ENCODE peak calls at places on chromosomes 1 and 21, in nine cellular contexts. B, O, U, S, C, R, D, G and Z are unnamed samples.

GRCh38 chr1:69814926-69815325 is 247.2 kb downstream of the LRRC7 start:
- DNase-seq in B (no peak), O (no peak), U (peak), S (no peak), C (no peak), R (peak), D (no peak), G (no peak), Z (no peak)

GRCh38 chr21:32021319-32022027 is 148.7 kb downstream of the HUNK start:
- DNase-seq in B (no peak), O (no peak), U (no peak), S (no peak), C (no peak), R (no peak), D (no peak), G (peak), Z (no peak)

GRCh38 chr1:118960567-118961136 is 27.5 kb downstream of the TBX15 start:
- DNase-seq in B (no peak), O (no peak), U (no peak), S (no peak), C (no peak), R (peak), D (peak), G (no peak), Z (peak)

GRCh38 chr1:9746651-9747050 is 77.1 kb downstream of the CLSTN1 start:
- DNase-seq in B (no peak), O (no peak), U (no peak), S (no peak), C (no peak), R (no peak), D (no peak), G (no peak), Z (no peak)

GRCh38 chr1:212315907-212316306 is 30.7 kb downstream of the PPP2R5A start:
- DNase-seq in B (no peak), O (peak), U (peak), S (no peak), C (no peak), R (no peak), D (no peak), G (peak), Z (no peak)

GRCh38 chr21:32445101-32445500 is 32.6 kb downstream of the EVA1C start:
- DNase-seq in B (no peak), O (no peak), U (no peak), S (no peak), C (no peak), R (no peak), D (no peak), G (no peak), Z (no peak)

GRCh38 chr1:6962390-6962955 is 177.2 kb downstream of the CAMTA1 start:
- DNase-seq in B (no peak), O (no peak), U (no peak), S (peak), C (peak), R (no peak), D (peak), G (peak), Z (no peak)

GRCh38 chr1:29579821-29580425 is 343.6 kb downstream of the PTPRU start:
- DNase-seq in B (peak), O (no peak), U (no peak), S (no peak), C (no peak), R (no peak), D (no peak), G (no peak), Z (peak)

GRCh38 chr1:194052514-194053333 is 866.3 kb upstream of the B3GALT2 start:
- DNase-seq in B (no peak), O (peak), U (no peak), S (no peak), C (no peak), R (no peak), D (no peak), G (no peak), Z (no peak)

GRCh38 chr1:21165632-21166031 is 11.1 kb downstream of the EIF4G3 start:
- DNase-seq in B (no peak), O (no peak), U (no peak), S (no peak), C (no peak), R (no peak), D (no peak), G (no peak), Z (no peak)

GRCh38 chr1:23123528-23123927 is 45.1 kb downstream of the LUZP1 start:
- DNase-seq in B (no peak), O (no peak), U (no peak), S (no peak), C (no peak), R (no peak), D (no peak), G (no peak), Z (no peak)

GRCh38 chr1:233328661-233329498 is 1.4 kb downstream of the MAP3K21 start:
- DNase-seq in B (no peak), O (no peak), U (no peak), S (no peak), C (no peak), R (no peak), D (no peak), G (peak), Z (no peak)

GRCh38 chr1:230501845-230502244 is 75.7 kb upstream of the PGBD5 start:
- DNase-seq in B (no peak), O (no peak), U (no peak), S (no peak), C (no peak), R (no peak), D (no peak), G (no peak), Z (no peak)

GRCh38 chr1:24505816-24506215 is 3.2 kb downstream of the RCAN3 start:
- DNase-seq in B (no peak), O (no peak), U (no peak), S (no peak), C (no peak), R (no peak), D (no peak), G (no peak), Z (no peak)

GRCh38 chr21:46404306-46404705 is 54.4 kb upstream of the DIP2A start:
- DNase-seq in B (no peak), O (no peak), U (no peak), S (no peak), C (no peak), R (no peak), D (no peak), G (no peak), Z (no peak)

GRCh38 chr21:44013380-44014088 is 1.4 kb downstream of the TRAPPC10 start:
- DNase-seq in B (no peak), O (peak), U (peak), S (no peak), C (no peak), R (no peak), D (no peak), G (no peak), Z (no peak)

GRCh38 chr1:59411147-59411546 is 114.3 kb downstream of the FGGY start:
- DNase-seq in B (no peak), O (no peak), U (no peak), S (no peak), C (no peak), R (no peak), D (no peak), G (no peak), Z (no peak)

GRCh38 chr21:45558044-45558721 is 15.9 kb upstream of the SLC19A1 start:
- DNase-seq in B (no peak), O (no peak), U (no peak), S (no peak), C (no peak), R (no peak), D (peak), G (no peak), Z (no peak)

GRCh38 chr1:245859510-245860114 is 647.5 kb downstream of the SMYD3 start:
- DNase-seq in B (no peak), O (no peak), U (peak), S (no peak), C (no peak), R (no peak), D (no peak), G (no peak), Z (no peak)

GRCh38 chr1:222331765-222332164 is 216.1 kb downstream of the HHIPL2 start:
- DNase-seq in B (no peak), O (no peak), U (no peak), S (no peak), C (no peak), R (no peak), D (no peak), G (no peak), Z (no peak)